ENCODE peak calls at places on chromosomes 2 and 18, in seven cellular contexts. I is CD8-positive, alpha-beta T cell; T is type B pancreatic cell; O is fibroblast of the aortic adventitia; Q is fibroblast of mammary gland; V is neural crest cell; P is bronchial epithelial cell. E is an unnamed sample.

GRCh38 chr2:197993830-197994229 is 189.4 kb downstream of the PLCL1 start:
- DNase-seq in V (no peak), Q (peak), I (no peak), O (peak), T (no peak), P (peak), E (no peak)

GRCh38 chr2:56648802-56649201 is 465.0 kb downstream of the CCDC85A start:
- DNase-seq in O (no peak), Q (no peak), I (no peak), T (no peak), P (no peak), V (no peak), E (no peak)

GRCh38 chr2:45965841-45966498 is 314.5 kb downstream of the PRKCE start:
- DNase-seq in V (no peak), T (peak), O (no peak), Q (no peak), P (no peak), I (no peak), E (no peak)

GRCh38 chr2:217412721-217413120 is 552.9 kb upstream of the TNP1 start:
- DNase-seq in T (no peak), V (no peak), Q (peak), P (no peak), I (no peak), O (peak), E (no peak)

GRCh38 chr2:24672589-24672988 is 120.6 kb downstream of the PTRHD1 start:
- DNase-seq in Q (no peak), T (no peak), V (no peak), O (no peak), P (no peak), I (no peak), E (no peak)

GRCh38 chr2:43220982-43221659 is 5.3 kb downstream of the ZFP36L2 start:
- DNase-seq in T (peak), O (peak), I (no peak), Q (peak), P (peak), V (peak), E (peak)

GRCh38 chr2:101991731-101992145 is at the start of gene IL1R2:
- DNase-seq in P (no peak), V (no peak), Q (no peak), O (no peak), T (no peak), I (no peak), E (no peak)

GRCh38 chr2:127149384-127149783 is 42.4 kb upstream of the BIN1 start:
- DNase-seq in I (no peak), O (peak), V (no peak), T (no peak), P (peak), Q (peak), E (no peak)

GRCh38 chr2:38260469-38260868 is 116.6 kb downstream of the ATL2 start:
- DNase-seq in P (no peak), Q (no peak), V (no peak), O (no peak), T (no peak), I (no peak), E (no peak)

GRCh38 chr2:226136739-226137138 is 662.9 kb downstream of the IRS1 start:
- DNase-seq in I (no peak), V (no peak), T (no peak), P (peak), Q (no peak), O (no peak), E (no peak)

GRCh38 chr2:104874230-104874629 is 20.3 kb downstream of the POU3F3 start:
- DNase-seq in T (no peak), P (no peak), I (no peak), O (no peak), Q (no peak), V (no peak), E (no peak)

GRCh38 chr2:200150411-200151086 is 155.9 kb upstream of the SPATS2L start:
- DNase-seq in Q (no peak), V (no peak), P (no peak), T (no peak), O (no peak), I (no peak), E (no peak)
- TF ChIP-seq CTCF in Q (no peak), V (no peak), P (no peak), T (no peak), O (no peak), I (no peak), E (no peak)

DNA sequence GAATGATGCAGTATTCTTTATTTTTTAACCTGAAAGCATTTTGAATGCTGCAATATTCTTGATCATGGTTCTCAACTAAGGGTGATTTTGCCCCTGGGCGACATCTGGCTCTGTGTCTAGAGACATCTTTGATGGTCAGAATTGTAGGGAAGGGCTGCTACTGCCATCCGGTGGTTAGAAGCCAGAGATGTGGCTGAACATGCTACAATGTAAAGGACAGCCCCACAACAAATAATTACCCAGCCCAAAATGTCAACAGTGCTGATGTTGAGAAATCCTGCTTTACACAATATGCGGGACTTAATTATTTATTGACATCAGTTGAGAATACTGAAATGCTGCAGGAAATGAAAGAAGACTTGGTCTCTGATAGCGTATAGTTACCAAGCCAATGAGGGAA is 37.5 kb upstream of the SERPINB2 start:
- DNase-seq in V (peak), Q (peak), T (no peak), O (peak), P (peak), I (no peak), E (no peak)
- TF ChIP-seq CTCF in V (peak), Q (peak), T (peak), O (peak), P (peak), I (no peak), E (no peak)

GRCh38 chr18:49886891-49887764 is 73.8 kb upstream of the ACAA2 start:
- DNase-seq in Q (no peak), O (no peak), V (no peak), I (no peak), P (peak), T (no peak), E (no peak)
- TF ChIP-seq CTCF in Q (no peak), O (no peak), V (no peak), I (no peak), P (no peak), T (peak), E (no peak)

DNA sequence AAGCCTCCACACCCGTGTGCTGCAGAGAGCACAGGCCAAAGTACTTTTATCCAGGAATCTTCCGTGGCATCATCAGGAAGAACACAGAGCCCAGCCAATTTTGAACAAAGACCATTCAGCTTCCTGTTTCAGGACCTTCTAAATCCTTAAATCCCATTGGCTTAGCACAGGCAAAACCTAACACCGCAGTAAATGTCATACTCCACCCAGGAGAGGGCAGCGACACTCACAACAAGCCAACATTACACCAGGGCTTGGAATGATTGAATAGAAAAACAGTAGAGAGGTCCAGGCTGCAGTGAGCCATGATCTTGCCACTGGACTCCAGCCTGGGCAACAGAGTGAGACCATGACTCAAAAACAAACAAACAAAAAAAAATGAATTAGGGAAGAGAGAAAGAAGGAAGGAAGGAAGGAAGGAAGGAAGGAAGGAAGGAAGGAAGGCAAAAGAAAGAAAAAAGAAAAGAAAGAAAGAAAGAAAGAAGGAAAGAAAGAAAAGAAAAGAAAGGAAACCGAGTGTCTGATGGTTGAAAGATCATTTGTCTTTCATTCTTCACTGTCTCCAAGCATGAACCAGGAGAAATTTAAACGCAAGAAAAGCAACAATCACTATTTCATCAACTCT is 144.6 kb upstream of the SATB2 start:
- DNase-seq in P (peak), O (no peak), Q (peak), I (no peak), T (no peak), V (no peak), E (no peak)
- TF ChIP-seq CTCF in P (no peak), O (no peak), Q (no peak), I (no peak), T (peak), V (peak), E (no peak)

GRCh38 chr2:111071480-111072143 is 49.1 kb upstream of the BCL2L11 start:
- DNase-seq in O (peak), V (no peak), I (no peak), Q (peak), P (peak), T (no peak), E (no peak)

GRCh38 chr2:111072220-111072871 is 48.4 kb upstream of the BCL2L11 start:
- DNase-seq in T (no peak), V (no peak), O (peak), Q (peak), P (peak), I (no peak), E (no peak)

GRCh38 chr2:111066062-111066593 is 54.6 kb upstream of the BCL2L11 start:
- DNase-seq in V (no peak), O (no peak), Q (no peak), I (no peak), P (no peak), T (no peak), E (no peak)

GRCh38 chr2:111068435-111069058 is 52.2 kb upstream of the BCL2L11 start:
- DNase-seq in O (no peak), Q (no peak), P (peak), T (no peak), V (no peak), I (no peak), E (no peak)

DNA sequence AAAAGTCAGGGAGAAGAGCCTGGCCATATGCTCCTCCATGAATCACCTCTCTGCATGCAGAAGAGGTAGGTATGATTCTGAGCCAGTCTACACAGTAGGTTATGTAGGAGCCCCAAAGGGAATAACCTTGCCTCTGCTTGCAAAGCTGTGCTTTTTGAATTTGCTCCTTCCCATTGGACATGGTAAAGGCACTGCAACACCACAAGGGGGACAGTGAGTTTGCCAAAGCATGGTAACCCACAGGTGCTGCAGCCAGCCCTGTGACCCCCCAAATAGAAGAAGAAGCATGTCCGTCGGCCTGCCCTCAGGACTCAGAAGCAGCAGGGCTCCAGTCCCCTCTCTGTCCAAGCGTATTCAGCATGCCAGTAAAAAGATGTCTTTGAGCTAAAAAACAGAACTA is 51.0 kb upstream of the BCL2L11 start:
- DNase-seq in T (no peak), P (no peak), V (no peak), Q (no peak), O (no peak), I (no peak), E (no peak)
- TF ChIP-seq CTCF in T (peak), P (peak), V (peak), Q (peak), O (peak), I (no peak), E (no peak)